ENCODE peak calls at places on chromosomes 2 and 18, in four cellular contexts. Z is SK-N-SH, A is HepG2, S is IMR-90. D is an unnamed sample.

GRCh38 chr2:188503975-188504374 is 212.3 kb downstream of the GULP1 start:
- DNase-seq in Z (no peak), A (no peak), S (no peak), D (no peak)

GRCh38 chr18:66682855-66683322 is 79.0 kb upstream of the CDH19 start:
- DNase-seq in Z (peak; percentile 52), S (no peak), A (no peak), D (no peak)

GRCh38 chr2:232438951-232439757 is 16.8 kb upstream of the ALPI start:
- DNase-seq in S (no peak), A (no peak), Z (peak; percentile 70), D (peak; percentile 44)

GRCh38 chr18:37667836-37668235 is 102.2 kb upstream of the CELF4 start:
- DNase-seq in S (no peak), Z (no peak), A (no peak), D (no peak)

GRCh38 chr2:50344509-50345106 is 687.3 kb downstream of the NRXN1 start:
- DNase-seq in S (no peak), A (no peak), Z (no peak), D (no peak)

GRCh38 chr2:135969655-135970387 is 15.6 kb downstream of the DARS1 start:
- DNase-seq in Z (no peak), A (no peak), S (no peak), D (no peak)

GRCh38 chr2:25274868-25275574 is 66.7 kb downstream of the DNMT3A start:
- DNase-seq in A (no peak), Z (no peak), S (peak; percentile 52), D (no peak)

GRCh38 chr18:10140928-10141327 is 227.1 kb downstream of the VAPA start:
- DNase-seq in A (peak; percentile 85), Z (no peak), S (peak; percentile 52), D (peak; percentile 70)

GRCh38 chr2:20507166-20507692 is 60.4 kb downstream of the RHOB start:
- DNase-seq in S (peak; percentile 37), Z (no peak), A (no peak), D (no peak)

GRCh38 chr2:98757904-98758421 is 27.0 kb upstream of the MGAT4A start:
- DNase-seq in S (peak; percentile 79), Z (no peak), A (no peak), D (peak; percentile 34)

GRCh38 chr2:85250045-85250444 is 77.7 kb downstream of the TGOLN2 start:
- DNase-seq in A (no peak), Z (no peak), S (peak; percentile 39), D (no peak)

GRCh38 chr2:162509288-162509968 is 165.5 kb downstream of the GCA start:
- DNase-seq in S (no peak), Z (no peak), A (no peak), D (no peak)

DNA sequence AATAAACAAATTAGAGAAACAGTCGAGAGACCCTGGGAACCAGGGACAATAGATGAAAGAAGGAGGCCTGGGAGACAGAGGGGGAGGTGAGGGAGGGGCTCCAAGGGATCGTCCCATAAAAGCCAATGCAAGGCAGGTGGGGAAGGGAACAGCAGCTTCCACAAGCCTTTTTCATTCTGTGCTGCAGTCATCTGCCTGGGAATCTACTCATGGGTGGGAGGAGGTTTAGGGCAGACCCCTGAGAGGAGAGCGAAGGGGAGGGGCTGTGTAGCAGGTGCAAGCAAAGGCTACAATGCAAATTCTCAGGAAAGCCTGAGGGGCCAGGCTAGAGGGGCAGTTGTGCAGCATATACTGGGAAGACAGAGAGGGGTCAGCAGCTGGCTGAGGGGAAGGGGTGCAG is 135.3 kb downstream of the SETBP1 start:
- DNase-seq in S (no peak), A (no peak), Z (no peak), D (no peak)
- TF ChIP-seq RFX5 in S (no peak), A (no peak), Z (no peak), D (no peak)

DNA sequence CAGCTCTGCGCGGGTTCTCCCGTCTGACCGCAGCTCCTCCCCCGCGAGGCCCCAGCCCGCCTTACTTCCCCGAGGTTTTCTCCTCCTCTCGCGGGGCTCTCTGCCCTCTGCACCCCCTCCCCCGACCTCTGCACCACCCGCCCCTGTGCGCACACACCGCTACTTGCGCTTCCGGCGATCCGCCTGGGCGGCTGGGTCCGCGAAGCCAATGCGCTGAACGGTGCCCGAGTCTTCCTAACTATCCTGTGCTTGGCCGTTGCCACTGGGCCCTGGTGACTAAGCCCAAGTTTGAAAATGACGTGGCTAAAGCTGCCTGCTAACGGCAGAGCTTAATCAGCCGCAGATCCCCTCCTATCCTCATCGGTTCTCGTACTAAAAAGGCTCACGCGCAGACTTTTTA is 6.2 kb downstream of the ONECUT2 start:
- DNase-seq in A (no peak), Z (no peak), S (peak; percentile 33), D (no peak)
- TF ChIP-seq RFX5 in A (no peak), Z (no peak), S (no peak), D (no peak)

GRCh38 chr2:238741277-238741676 is 106.6 kb upstream of the TWIST2 start:
- DNase-seq in S (no peak), A (no peak), Z (no peak), D (no peak)
- TF ChIP-seq RFX5 in S (no peak), A (no peak), Z (no peak), D (no peak)

GRCh38 chr2:218991674-218992168 is 1.5 kb downstream of the CRYBA2 start:
- DNase-seq in Z (peak; percentile 54), S (peak; percentile 47), A (no peak), D (no peak)
- TF ChIP-seq RFX5 in Z (no peak), S (no peak), A (no peak), D (no peak)